ENCODE peak calls at places on chromosome 5, in seven cellular contexts. One of them, this sample, is unnamed.

GRCh38 chr5:74318985-74319563 is 321.5 kb downstream of the ENC1 start:
- DNase-seq in heart right ventricle: no peak
- DNase-seq in fibroblast of villous mesenchyme: peak
- DNase-seq in ascending aorta: no peak
- DNase-seq in fibroblast of mammary gland: peak
- DNase-seq in cardiac muscle cell: no peak
- DNase-seq in NB4: no peak
- DNase-seq in this sample: no peak

GRCh38 chr5:122064992-122065391 is 13.1 kb downstream of the LOX start:
- DNase-seq in heart right ventricle: no peak
- DNase-seq in fibroblast of villous mesenchyme: no peak
- DNase-seq in ascending aorta: no peak
- DNase-seq in fibroblast of mammary gland: no peak
- DNase-seq in cardiac muscle cell: no peak
- DNase-seq in NB4: no peak
- DNase-seq in this sample: no peak

GRCh38 chr5:141524604-141525597 is 36.0 kb downstream of the PCDHGC5 start:
- DNase-seq in heart right ventricle: peak
- DNase-seq in fibroblast of villous mesenchyme: peak
- DNase-seq in ascending aorta: no peak
- DNase-seq in fibroblast of mammary gland: peak
- DNase-seq in cardiac muscle cell: peak
- DNase-seq in NB4: peak
- DNase-seq in this sample: peak

GRCh38 chr5:137300411-137301240 is 198.5 kb downstream of the SPOCK1 start:
- DNase-seq in heart right ventricle: no peak
- DNase-seq in fibroblast of villous mesenchyme: peak
- DNase-seq in ascending aorta: no peak
- DNase-seq in fibroblast of mammary gland: peak
- DNase-seq in cardiac muscle cell: no peak
- DNase-seq in NB4: no peak
- DNase-seq in this sample: no peak

GRCh38 chr5:5291357-5291756 is 131.1 kb upstream of the ICE1 start:
- DNase-seq in heart right ventricle: peak
- DNase-seq in fibroblast of villous mesenchyme: peak
- DNase-seq in ascending aorta: no peak
- DNase-seq in fibroblast of mammary gland: peak
- DNase-seq in cardiac muscle cell: no peak
- DNase-seq in NB4: no peak
- DNase-seq in this sample: no peak

GRCh38 chr5:94992325-94992724 is 292.6 kb downstream of the MCTP1 start:
- DNase-seq in heart right ventricle: no peak
- DNase-seq in fibroblast of villous mesenchyme: no peak
- DNase-seq in ascending aorta: no peak
- DNase-seq in fibroblast of mammary gland: no peak
- DNase-seq in cardiac muscle cell: no peak
- DNase-seq in NB4: no peak
- DNase-seq in this sample: no peak

GRCh38 chr5:1228121-1228520 is 2.9 kb downstream of the SLC6A18 start:
- DNase-seq in heart right ventricle: no peak
- DNase-seq in fibroblast of villous mesenchyme: no peak
- DNase-seq in ascending aorta: no peak
- DNase-seq in fibroblast of mammary gland: no peak
- DNase-seq in cardiac muscle cell: no peak
- DNase-seq in NB4: no peak
- DNase-seq in this sample: no peak

GRCh38 chr5:96936431-96937221 is 746 bp downstream of the LNPEP start:
- DNase-seq in heart right ventricle: peak
- DNase-seq in fibroblast of villous mesenchyme: peak
- DNase-seq in ascending aorta: no peak
- DNase-seq in fibroblast of mammary gland: peak
- DNase-seq in cardiac muscle cell: peak
- DNase-seq in NB4: peak
- DNase-seq in this sample: no peak

GRCh38 chr5:145976431-145977155 is 40.2 kb downstream of the SH3RF2 start:
- DNase-seq in heart right ventricle: no peak
- DNase-seq in fibroblast of villous mesenchyme: no peak
- DNase-seq in ascending aorta: no peak
- DNase-seq in fibroblast of mammary gland: no peak
- DNase-seq in cardiac muscle cell: no peak
- DNase-seq in NB4: peak
- DNase-seq in this sample: peak

GRCh38 chr5:137492321-137492720 is 6.8 kb downstream of the SPOCK1 start:
- DNase-seq in heart right ventricle: no peak
- DNase-seq in fibroblast of villous mesenchyme: peak
- DNase-seq in ascending aorta: no peak
- DNase-seq in fibroblast of mammary gland: peak
- DNase-seq in cardiac muscle cell: no peak
- DNase-seq in NB4: no peak
- DNase-seq in this sample: no peak

GRCh38 chr5:148145916-148146315 is 22.4 kb upstream of the SPINK14 start:
- DNase-seq in heart right ventricle: no peak
- DNase-seq in fibroblast of villous mesenchyme: peak
- DNase-seq in ascending aorta: no peak
- DNase-seq in fibroblast of mammary gland: peak
- DNase-seq in cardiac muscle cell: peak
- DNase-seq in NB4: no peak
- DNase-seq in this sample: peak

GRCh38 chr5:172325452-172325851 is 41.9 kb upstream of the UBTD2 start:
- DNase-seq in heart right ventricle: no peak
- DNase-seq in fibroblast of villous mesenchyme: no peak
- DNase-seq in ascending aorta: no peak
- DNase-seq in fibroblast of mammary gland: no peak
- DNase-seq in cardiac muscle cell: no peak
- DNase-seq in NB4: peak
- DNase-seq in this sample: no peak

GRCh38 chr5:179224741-179225140 is 120.5 kb downstream of the ADAMTS2 start:
- DNase-seq in heart right ventricle: no peak
- DNase-seq in fibroblast of villous mesenchyme: no peak
- DNase-seq in ascending aorta: no peak
- DNase-seq in fibroblast of mammary gland: no peak
- DNase-seq in cardiac muscle cell: no peak
- DNase-seq in NB4: no peak
- DNase-seq in this sample: no peak

GRCh38 chr5:107449369-107449768 is 221.4 kb downstream of the EFNA5 start:
- DNase-seq in heart right ventricle: no peak
- DNase-seq in fibroblast of villous mesenchyme: no peak
- DNase-seq in ascending aorta: no peak
- DNase-seq in fibroblast of mammary gland: no peak
- DNase-seq in cardiac muscle cell: no peak
- DNase-seq in NB4: no peak
- DNase-seq in this sample: no peak

GRCh38 chr5:87752362-87752761 is 339.6 kb upstream of the CCNH start:
- DNase-seq in heart right ventricle: no peak
- DNase-seq in fibroblast of villous mesenchyme: no peak
- DNase-seq in ascending aorta: no peak
- DNase-seq in fibroblast of mammary gland: peak
- DNase-seq in cardiac muscle cell: no peak
- DNase-seq in NB4: no peak
- DNase-seq in this sample: no peak

GRCh38 chr5:78509884-78510769 is 138.4 kb downstream of the LHFPL2 start:
- DNase-seq in heart right ventricle: peak
- DNase-seq in fibroblast of villous mesenchyme: no peak
- DNase-seq in ascending aorta: no peak
- DNase-seq in fibroblast of mammary gland: no peak
- DNase-seq in cardiac muscle cell: peak
- DNase-seq in NB4: peak
- DNase-seq in this sample: peak

GRCh38 chr5:157520911-157521703 is 54.5 kb downstream of the ADAM19 start:
- DNase-seq in heart right ventricle: peak
- DNase-seq in fibroblast of villous mesenchyme: peak
- DNase-seq in ascending aorta: no peak
- DNase-seq in fibroblast of mammary gland: peak
- DNase-seq in cardiac muscle cell: no peak
- DNase-seq in NB4: no peak
- DNase-seq in this sample: peak

GRCh38 chr5:133225671-133226152 is 173.9 kb downstream of the HSPA4 start:
- DNase-seq in heart right ventricle: no peak
- DNase-seq in fibroblast of villous mesenchyme: peak
- DNase-seq in ascending aorta: no peak
- DNase-seq in fibroblast of mammary gland: peak
- DNase-seq in cardiac muscle cell: no peak
- DNase-seq in NB4: no peak
- DNase-seq in this sample: no peak

GRCh38 chr5:135208555-135209494 is 174.8 kb upstream of the PITX1 start:
- DNase-seq in heart right ventricle: no peak
- DNase-seq in fibroblast of villous mesenchyme: peak
- DNase-seq in ascending aorta: peak
- DNase-seq in fibroblast of mammary gland: peak
- DNase-seq in cardiac muscle cell: peak
- DNase-seq in NB4: peak
- DNase-seq in this sample: peak

GRCh38 chr5:76408104-76408644 is 5.1 kb downstream of the IQGAP2 start:
- DNase-seq in heart right ventricle: no peak
- DNase-seq in fibroblast of villous mesenchyme: no peak
- DNase-seq in ascending aorta: no peak
- DNase-seq in fibroblast of mammary gland: no peak
- DNase-seq in cardiac muscle cell: no peak
- DNase-seq in NB4: peak
- DNase-seq in this sample: no peak

GRCh38 chr5:76406567-76407155 is 3.6 kb downstream of the IQGAP2 start:
- DNase-seq in heart right ventricle: no peak
- DNase-seq in fibroblast of villous mesenchyme: no peak
- DNase-seq in ascending aorta: no peak
- DNase-seq in fibroblast of mammary gland: no peak
- DNase-seq in cardiac muscle cell: no peak
- DNase-seq in NB4: peak
- DNase-seq in this sample: no peak

GRCh38 chr5:76403963-76404693 is 1.0 kb downstream of the IQGAP2 start:
- DNase-seq in heart right ventricle: peak
- DNase-seq in fibroblast of villous mesenchyme: no peak
- DNase-seq in ascending aorta: no peak
- DNase-seq in fibroblast of mammary gland: no peak
- DNase-seq in cardiac muscle cell: peak
- DNase-seq in NB4: peak
- DNase-seq in this sample: peak

GRCh38 chr5:76404694-76405306 is 1.7 kb downstream of the IQGAP2 start:
- DNase-seq in heart right ventricle: no peak
- DNase-seq in fibroblast of villous mesenchyme: no peak
- DNase-seq in ascending aorta: no peak
- DNase-seq in fibroblast of mammary gland: no peak
- DNase-seq in cardiac muscle cell: no peak
- DNase-seq in NB4: peak
- DNase-seq in this sample: no peak

DNA sequence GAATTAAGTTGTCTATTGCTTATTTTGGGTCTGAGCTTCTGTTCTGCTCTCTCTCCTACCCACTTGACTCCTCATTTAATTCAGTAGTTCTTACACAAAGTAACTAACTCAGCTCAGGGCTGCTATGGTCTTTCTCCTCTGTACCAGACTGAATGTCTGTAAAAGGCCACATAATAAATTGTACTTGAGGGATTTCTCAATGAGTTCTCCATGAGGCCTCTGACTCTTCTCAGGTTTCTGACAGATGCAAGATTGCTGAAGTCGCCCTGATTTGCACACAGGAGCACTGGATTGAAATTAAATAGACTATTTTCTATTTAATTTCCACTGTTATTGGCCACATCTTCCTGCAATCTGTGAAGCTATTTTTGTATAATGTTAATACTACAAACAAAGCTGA is 2.9 kb downstream of the IQGAP2 start:
- DNase-seq in heart right ventricle: no peak
- DNase-seq in fibroblast of villous mesenchyme: no peak
- DNase-seq in ascending aorta: no peak
- DNase-seq in fibroblast of mammary gland: no peak
- DNase-seq in cardiac muscle cell: no peak
- DNase-seq in NB4: peak
- DNase-seq in this sample: no peak
- H3K4me3 ChIP-seq in heart right ventricle: no peak
- H3K4me3 ChIP-seq in fibroblast of villous mesenchyme: no peak
- H3K4me3 ChIP-seq in ascending aorta: no peak
- H3K4me3 ChIP-seq in fibroblast of mammary gland: no peak
- H3K4me3 ChIP-seq in cardiac muscle cell: no peak
- H3K4me3 ChIP-seq in NB4: peak
- H3K4me3 ChIP-seq in this sample: no peak

DNA sequence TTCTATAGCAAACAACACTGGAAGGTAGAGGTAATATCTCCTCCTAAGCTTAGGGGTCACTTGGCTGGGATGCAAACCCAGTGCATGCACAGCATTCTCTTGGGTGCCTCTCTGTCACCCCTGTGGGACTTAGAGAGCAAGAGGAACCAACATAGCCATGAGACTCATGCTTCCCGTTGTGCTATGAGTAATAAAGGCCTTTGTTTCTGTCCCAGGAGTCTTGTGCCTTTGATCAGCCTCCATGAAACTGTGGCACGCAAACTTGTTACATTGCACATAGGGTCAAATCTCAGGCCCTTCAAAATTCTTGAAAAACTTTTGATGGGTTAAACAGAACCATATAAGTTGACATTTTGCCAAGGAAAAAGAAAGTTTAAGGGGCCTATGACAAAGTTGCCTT is 272.8 kb downstream of the TAF11L14 start:
- DNase-seq in heart right ventricle: no peak
- DNase-seq in fibroblast of villous mesenchyme: no peak
- DNase-seq in ascending aorta: no peak
- DNase-seq in fibroblast of mammary gland: no peak
- DNase-seq in cardiac muscle cell: no peak
- DNase-seq in NB4: peak
- DNase-seq in this sample: no peak
- TF ChIP-seq CTCF in heart right ventricle: no peak
- TF ChIP-seq CTCF in fibroblast of villous mesenchyme: no peak
- TF ChIP-seq CTCF in ascending aorta: no peak
- TF ChIP-seq CTCF in fibroblast of mammary gland: no peak
- TF ChIP-seq CTCF in cardiac muscle cell: no peak
- TF ChIP-seq CTCF in NB4: no peak
- TF ChIP-seq CTCF in this sample: no peak

GRCh38 chr5:113293068-113293571 is 141.7 kb downstream of the TSSK1B start:
- DNase-seq in heart right ventricle: no peak
- DNase-seq in fibroblast of villous mesenchyme: peak
- DNase-seq in ascending aorta: no peak
- DNase-seq in fibroblast of mammary gland: no peak
- DNase-seq in cardiac muscle cell: peak
- DNase-seq in NB4: peak
- DNase-seq in this sample: no peak
- H3K4me3 ChIP-seq in heart right ventricle: peak
- H3K4me3 ChIP-seq in fibroblast of villous mesenchyme: peak
- H3K4me3 ChIP-seq in ascending aorta: peak
- H3K4me3 ChIP-seq in fibroblast of mammary gland: peak
- H3K4me3 ChIP-seq in cardiac muscle cell: peak
- H3K4me3 ChIP-seq in NB4: no peak
- H3K4me3 ChIP-seq in this sample: peak

DNA sequence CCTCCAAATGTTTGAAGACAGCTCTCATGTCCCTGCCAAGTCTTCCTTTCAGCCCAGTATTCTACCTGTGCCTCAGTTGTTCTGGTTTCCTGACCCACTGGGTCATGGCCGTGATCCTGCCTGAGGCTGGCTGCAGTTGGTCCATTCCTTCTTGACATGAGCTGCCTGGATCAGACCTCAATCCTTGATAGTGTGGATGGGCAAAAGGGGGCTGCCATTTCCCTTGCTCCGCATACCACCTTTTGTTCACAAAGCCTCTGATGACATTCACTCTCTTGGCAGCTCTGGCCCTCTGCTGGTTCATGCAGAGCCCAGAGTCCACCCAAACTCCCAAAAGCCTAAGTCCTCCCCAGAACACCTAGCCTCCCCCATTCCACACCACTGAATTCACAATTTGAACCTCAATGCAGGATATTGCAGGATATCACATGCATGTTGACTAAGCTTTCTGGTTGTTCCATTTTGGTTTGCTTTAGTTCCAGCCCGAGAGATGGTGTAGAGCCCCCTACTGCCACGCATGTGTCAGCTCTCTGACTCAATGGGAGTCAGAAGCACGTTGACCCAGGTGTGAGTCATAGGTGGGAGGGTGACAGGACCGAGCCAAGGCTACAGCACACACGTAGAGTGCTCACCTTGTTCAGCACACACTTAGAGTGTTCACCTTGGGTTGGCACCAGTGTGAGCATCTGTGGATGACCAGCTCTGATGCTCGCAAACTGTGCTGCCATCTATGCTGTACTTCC is 137.2 kb downstream of the MTX3 start:
- DNase-seq in heart right ventricle: no peak
- DNase-seq in fibroblast of villous mesenchyme: no peak
- DNase-seq in ascending aorta: no peak
- DNase-seq in fibroblast of mammary gland: peak
- DNase-seq in cardiac muscle cell: no peak
- DNase-seq in NB4: peak
- DNase-seq in this sample: no peak
- TF ChIP-seq CTCF in heart right ventricle: no peak
- TF ChIP-seq CTCF in fibroblast of villous mesenchyme: no peak
- TF ChIP-seq CTCF in ascending aorta: no peak
- TF ChIP-seq CTCF in fibroblast of mammary gland: peak
- TF ChIP-seq CTCF in cardiac muscle cell: no peak
- TF ChIP-seq CTCF in NB4: no peak
- TF ChIP-seq CTCF in this sample: no peak